ENCODE peak calls at places on chromosomes 7 and 10, in four cellular contexts. I, W, L and U are unnamed samples.

GRCh38 chr10:42954776-42955492 is 121.9 kb upstream of the RET start:
- DNase-seq in I (no peak), W (no peak), L (no peak), U (no peak)

GRCh38 chr10:42783181-42783549 is 570 bp downstream of the BMS1 start:
- DNase-seq in I (no peak), W (peak), L (peak), U (no peak)

GRCh38 chr7:27737178-27737577 is 2.8 kb upstream of the TAX1BP1 start:
- DNase-seq in I (no peak), W (no peak), L (no peak), U (no peak)

GRCh38 chr7:80047856-80048459 is 86.7 kb upstream of the GNAI1 start:
- DNase-seq in I (peak), W (no peak), L (no peak), U (no peak)

GRCh38 chr10:77201135-77202111 is 436.2 kb downstream of the KCNMA1 start:
- DNase-seq in I (no peak), W (no peak), L (no peak), U (no peak)

GRCh38 chr7:47153076-47153475 is 428.8 kb downstream of the TNS3 start:
- DNase-seq in I (no peak), W (no peak), L (peak), U (no peak)

GRCh38 chr10:122029503-122030199 is 40.7 kb downstream of the TACC2 start:
- DNase-seq in I (no peak), W (no peak), L (no peak), U (no peak)

GRCh38 chr10:114121031-114121430 is 53.0 kb downstream of the CCDC186 start:
- DNase-seq in I (no peak), W (no peak), L (no peak), U (no peak)

GRCh38 chr10:121245799-121246198 is 352.4 kb downstream of the FGFR2 start:
- DNase-seq in I (no peak), W (no peak), L (no peak), U (no peak)

GRCh38 chr10:79436850-79437103 is 8.6 kb downstream of the ZCCHC24 start:
- DNase-seq in I (no peak), W (no peak), L (no peak), U (no peak)

GRCh38 chr10:71685554-71686202 is 33.9 kb downstream of the C10orf105 start:
- DNase-seq in I (no peak), W (no peak), L (no peak), U (no peak)

GRCh38 chr10:71634531-71635164 is 84.9 kb downstream of the C10orf105 start:
- DNase-seq in I (no peak), W (no peak), L (no peak), U (no peak)

GRCh38 chr10:99235469-99235871 is at the start of gene HPSE2:
- DNase-seq in I (peak), W (no peak), L (no peak), U (no peak)

GRCh38 chr10:84391326-84391725 is 62.9 kb downstream of the CCSER2 start:
- DNase-seq in I (no peak), W (no peak), L (no peak), U (no peak)

GRCh38 chr7:143407296-143408246 is 1.1 kb downstream of the EPHA1 start:
- DNase-seq in I (no peak), W (peak), L (no peak), U (no peak)

GRCh38 chr10:80684217-80684616 is 146.5 kb downstream of the SH2D4B start:
- DNase-seq in I (peak), W (peak), L (no peak), U (peak)

GRCh38 chr7:27910341-27910740 is 170.4 kb downstream of the TAX1BP1 start:
- DNase-seq in I (no peak), W (no peak), L (no peak), U (no peak)

GRCh38 chr10:27319752-27320561 is 79.4 kb upstream of the ACBD5 start:
- DNase-seq in I (peak), W (peak), L (no peak), U (no peak)

GRCh38 chr10:31866118-31866670 is 62.4 kb downstream of the ARHGAP12 start:
- DNase-seq in I (no peak), W (no peak), L (no peak), U (no peak)

GRCh38 chr10:86716466-86716865 is 40.0 kb upstream of the BMPR1A start:
- DNase-seq in I (no peak), W (no peak), L (no peak), U (no peak)

GRCh38 chr7:23216021-23216420 is 30.6 kb upstream of the GPNMB start:
- DNase-seq in I (no peak), W (no peak), L (no peak), U (no peak)

GRCh38 chr10:44627591-44628354 is 242.9 kb upstream of the CXCL12 start:
- DNase-seq in I (no peak), W (no peak), L (no peak), U (no peak)

GRCh38 chr10:102322914-102323313 is 72.6 kb upstream of the NFKB2 start:
- DNase-seq in I (no peak), W (no peak), L (no peak), U (no peak)

GRCh38 chr7:69860486-69860885 is 262.2 kb downstream of the AUTS2 start:
- DNase-seq in I (no peak), W (no peak), L (no peak), U (no peak)

GRCh38 chr7:81488210-81488609 is 281.6 kb downstream of the HGF start:
- DNase-seq in I (no peak), W (no peak), L (no peak), U (no peak)

GRCh38 chr7:114392686-114393085 is 21.9 kb upstream of the FOXP2 start:
- DNase-seq in I (no peak), W (no peak), L (no peak), U (no peak)

GRCh38 chr10:102555781-102556328 is 52.1 kb downstream of the SUFU start:
- DNase-seq in I (no peak), W (no peak), L (no peak), U (no peak)

GRCh38 chr7:150803161-150803860 is 2.7 kb downstream of the TMEM176A start:
- DNase-seq in I (no peak), W (no peak), L (no peak), U (no peak)

GRCh38 chr10:126243976-126244375 is 144.3 kb downstream of the ADAM12 start:
- DNase-seq in I (no peak), W (no peak), L (no peak), U (no peak)

GRCh38 chr7:7539152-7539551 is 3.5 kb upstream of the COL28A1 start:
- DNase-seq in I (no peak), W (no peak), L (no peak), U (no peak)

GRCh38 chr7:82445226-82445625 is 1.6 kb upstream of the CACNA2D1 start:
- DNase-seq in I (no peak), W (no peak), L (no peak), U (no peak)

GRCh38 chr10:116324951-116325635 is 845 bp downstream of the CCDC172 start:
- DNase-seq in I (no peak), W (no peak), L (no peak), U (no peak)

GRCh38 chr7:106613279-106613678 is 47.7 kb downstream of the CCDC71L start:
- DNase-seq in I (no peak), W (no peak), L (no peak), U (no peak)

GRCh38 chr7:104653870-104654401 is 325.5 kb downstream of the LHFPL3 start:
- DNase-seq in I (no peak), W (no peak), L (no peak), U (no peak)

GRCh38 chr7:149420006-149420405 is 40.9 kb downstream of the ZNF777 start:
- DNase-seq in I (no peak), W (no peak), L (no peak), U (no peak)

GRCh38 chr10:29685506-29685905 is 50.7 kb upstream of the SVIL start:
- DNase-seq in I (no peak), W (no peak), L (no peak), U (no peak)
- TF ChIP-seq ELF1 in I (no peak), W (no peak), L (no peak), U (no peak)

DNA sequence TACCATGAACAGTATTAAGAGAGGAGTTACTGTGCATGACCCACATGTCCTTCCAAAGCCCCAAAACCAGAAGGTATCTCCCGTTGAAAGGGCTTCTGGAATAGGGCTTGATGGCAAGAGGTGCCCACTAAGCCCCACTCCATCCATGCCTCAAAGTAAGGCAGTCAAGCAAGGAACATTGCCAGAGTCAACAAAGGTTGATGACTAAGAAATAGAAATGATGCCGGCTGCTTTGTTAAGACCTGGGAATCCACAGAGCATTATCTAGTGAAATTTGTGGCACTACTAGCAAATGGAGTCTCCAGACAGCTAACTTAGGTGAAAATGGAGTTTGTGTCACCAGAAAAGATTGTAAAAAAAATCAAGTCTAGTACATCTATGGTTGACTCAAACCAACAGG is 6.2 kb downstream of the SFR1 start:
- DNase-seq in I (no peak), W (no peak), L (no peak), U (no peak)
- TF ChIP-seq ELF1 in I (no peak), W (no peak), L (no peak), U (no peak)

GRCh38 chr10:130867446-130868194 is 443.9 kb downstream of the TCERG1L start:
- DNase-seq in I (no peak), W (no peak), L (no peak), U (no peak)
- TF ChIP-seq ELF1 in I (no peak), W (no peak), L (no peak), U (no peak)

GRCh38 chr7:16098058-16098457 is 323.3 kb downstream of the CRPPA start:
- DNase-seq in I (no peak), W (no peak), L (no peak), U (no peak)
- TF ChIP-seq ELF1 in I (no peak), W (no peak), L (no peak), U (no peak)

DNA sequence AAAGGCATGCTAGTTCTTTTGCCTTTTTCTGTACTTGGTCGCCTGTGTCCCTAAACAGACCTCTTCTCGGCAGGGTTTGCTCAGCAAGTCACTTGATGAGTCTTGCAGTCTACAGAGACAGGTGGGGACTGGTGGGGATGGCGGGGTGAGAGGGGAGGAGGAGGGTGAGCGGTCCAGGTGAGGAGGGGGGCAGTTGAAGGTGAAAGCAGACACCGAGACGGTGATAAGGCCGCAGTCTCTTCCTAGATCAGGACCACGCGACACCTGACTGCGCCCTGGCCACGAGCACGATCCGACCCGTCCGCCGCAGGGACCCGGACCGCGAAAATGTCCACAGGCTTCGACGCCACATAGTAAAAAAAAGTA is 566 bp downstream of the ASNS start:
- DNase-seq in I (no peak), W (peak), L (no peak), U (no peak)
- TF ChIP-seq ELF1 in I (no peak), W (no peak), L (no peak), U (no peak)

DNA sequence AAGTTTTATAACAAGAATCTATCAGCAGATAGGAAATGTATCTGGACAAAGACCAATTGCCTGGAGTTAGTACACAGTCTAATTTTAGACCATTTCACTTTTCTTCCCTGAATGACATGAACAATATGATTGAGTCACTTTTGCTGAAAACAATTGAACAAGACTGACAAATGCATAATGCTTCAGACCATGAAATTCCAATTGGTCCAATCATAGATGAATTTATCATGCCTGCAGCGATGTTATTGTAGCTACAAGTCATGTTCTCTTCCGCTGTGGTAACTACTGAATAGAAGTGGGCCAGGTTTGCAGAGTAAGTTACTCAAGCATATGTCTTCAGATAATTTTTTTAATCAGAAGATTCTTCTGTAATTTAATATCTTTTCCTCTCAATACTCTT is 73.4 kb downstream of the VSTM2A start:
- DNase-seq in I (no peak), W (no peak), L (no peak), U (no peak)
- TF ChIP-seq ELF1 in I (no peak), W (no peak), L (no peak), U (no peak)

GRCh38 chr10:38032881-38033280 is 22.4 kb downstream of the ZNF33A start:
- DNase-seq in I (no peak), W (no peak), L (no peak), U (no peak)
- TF ChIP-seq ELF1 in I (no peak), W (no peak), L (no peak), U (no peak)

GRCh38 chr7:130970696-130971095 is 236.7 kb upstream of the KLF14 start:
- DNase-seq in I (no peak), W (no peak), L (no peak), U (no peak)
- TF ChIP-seq ELF1 in I (no peak), W (no peak), L (no peak), U (no peak)

GRCh38 chr7:156175003-156175402 is 362.7 kb upstream of the SHH start:
- DNase-seq in I (no peak), W (no peak), L (no peak), U (no peak)

GRCh38 chr7:156172638-156173037 is 360.4 kb upstream of the SHH start:
- DNase-seq in I (no peak), W (no peak), L (no peak), U (no peak)

GRCh38 chr7:156173748-156174353 is 361.6 kb upstream of the SHH start:
- DNase-seq in I (no peak), W (no peak), L (no peak), U (no peak)

GRCh38 chr7:156174428-156174827 is 362.2 kb upstream of the SHH start:
- DNase-seq in I (no peak), W (no peak), L (no peak), U (no peak)

DNA sequence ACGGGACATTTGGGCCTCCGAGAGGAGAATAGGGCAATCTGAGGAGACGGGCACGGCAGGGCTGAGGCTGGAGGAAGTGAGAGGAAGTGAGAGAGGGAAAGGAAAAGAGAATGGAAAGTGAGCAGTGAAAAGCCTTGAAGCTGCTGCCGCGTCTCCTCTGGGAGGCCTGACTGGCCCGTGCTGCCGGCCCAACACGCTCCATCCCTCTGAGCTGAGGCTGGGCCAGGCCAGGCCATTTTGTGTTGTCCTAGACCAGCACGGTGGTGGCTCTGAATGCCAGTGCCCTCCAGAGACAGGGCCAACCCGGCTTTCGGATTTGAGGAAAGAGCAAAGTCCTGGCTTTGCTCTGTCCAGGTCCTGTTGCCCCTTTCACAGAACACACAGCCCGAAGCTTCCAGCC is 361.1 kb upstream of the SHH start:
- DNase-seq in I (no peak), W (no peak), L (no peak), U (no peak)
- TF ChIP-seq ELF1 in I (no peak), W (no peak), L (no peak), U (no peak)

DNA sequence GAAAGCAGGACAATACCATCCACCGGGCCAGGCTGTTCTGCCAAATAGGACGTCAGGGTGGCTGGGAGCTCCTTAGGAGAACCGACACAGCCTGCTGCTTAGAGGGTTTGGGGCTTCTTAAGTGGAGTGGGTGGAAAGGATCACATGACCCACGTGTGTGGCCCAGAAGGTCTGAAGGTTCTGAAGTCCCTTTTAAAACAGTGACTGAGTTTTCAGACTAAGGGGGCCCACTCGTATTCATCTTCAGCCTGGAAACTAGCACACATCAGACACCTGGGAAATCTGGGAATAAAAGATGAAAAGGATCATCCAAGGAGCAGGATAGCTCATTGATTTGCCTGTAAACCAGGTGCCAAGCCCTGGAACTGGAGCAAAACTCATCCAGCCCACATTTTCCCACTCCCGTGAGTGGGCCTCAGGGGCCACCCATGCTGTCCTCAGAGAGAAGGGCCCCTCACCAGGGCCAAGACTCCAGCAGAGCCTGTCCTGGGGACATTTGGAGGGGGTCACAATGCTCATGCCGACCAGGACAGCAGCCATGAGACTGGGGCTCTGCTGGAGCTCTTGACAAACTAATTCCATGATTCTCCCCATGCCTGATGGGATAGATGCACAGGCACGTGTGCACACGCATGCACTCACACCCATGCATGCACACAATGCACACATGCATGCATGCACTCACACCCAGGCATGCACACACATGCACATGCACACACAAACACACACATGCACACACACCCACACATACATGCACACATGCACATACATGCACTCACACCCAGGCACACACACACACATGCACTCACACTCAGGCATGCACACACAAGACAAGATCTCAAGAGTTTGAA is 168.8 kb upstream of the PPP2R2D start:
- DNase-seq in I (no peak), W (no peak), L (no peak), U (no peak)
- TF ChIP-seq ELF1 in I (no peak), W (no peak), L (no peak), U (no peak)